ENCODE peak calls at places on chromosomes 2 and 18, in five cellular contexts. P is Peyer's patch, F is MM.1S, Y is body of pancreas, L is HepG2. G is an unnamed sample. For H3K4me1, the result is how much of the 10 kb centered on the place peaks cover.

GRCh38 chr18:69992776-69993175 is 45.1 kb upstream of the CD226 start:
- DNase-seq in P (no peak), F (no peak), Y (no peak), L (no peak), G (no peak)

GRCh38 chr18:22230403-22231042 is 61.1 kb downstream of the GATA6 start:
- DNase-seq in P (no peak), F (no peak), Y (no peak), L (no peak), G (peak)

GRCh38 chr2:134669731-134670669 is 48.8 kb downstream of the TMEM163 start:
- DNase-seq in P (peak), F (no peak), Y (peak), L (no peak), G (no peak)

GRCh38 chr2:217893440-217893839 is 109.4 kb downstream of the TNS1 start:
- DNase-seq in P (no peak), F (no peak), Y (no peak), L (no peak), G (no peak)

GRCh38 chr18:11946756-11947155 is 34.6 kb upstream of the IMPA2 start:
- DNase-seq in P (no peak), F (no peak), Y (peak), L (no peak), G (no peak)

GRCh38 chr2:31729442-31730092 is 148.8 kb upstream of the SRD5A2 start:
- DNase-seq in P (no peak), F (peak), Y (no peak), L (peak), G (peak)

GRCh38 chr2:121165038-121165542 is 119.9 kb downstream of the TFCP2L1 start:
- DNase-seq in P (no peak), F (no peak), Y (no peak), L (no peak), G (no peak)

GRCh38 chr2:132582360-132582759 is 87.6 kb downstream of the LYPD1 start:
- DNase-seq in P (no peak), F (peak), Y (peak), L (no peak), G (no peak)

GRCh38 chr2:202056611-202057010 is 16.4 kb upstream of the KIAA2012 start:
- DNase-seq in P (no peak), F (no peak), Y (peak), L (no peak), G (no peak)

GRCh38 chr2:18701546-18701945 is 112.2 kb upstream of the NT5C1B start:
- DNase-seq in P (no peak), F (no peak), Y (no peak), L (no peak), G (no peak)

GRCh38 chr2:203484266-203485112 is 50.6 kb downstream of the RAPH1 start:
- DNase-seq in P (no peak), F (peak), Y (peak), L (peak), G (peak)

GRCh38 chr2:218125095-218125494 is 733 bp upstream of the CXCR2 start:
- DNase-seq in P (no peak), F (no peak), Y (no peak), L (no peak), G (no peak)

GRCh38 chr18:36075862-36076587 is 8.7 kb upstream of the RPRD1A start:
- DNase-seq in P (no peak), F (no peak), Y (no peak), L (peak), G (peak)

GRCh38 chr2:237967463-237967871 is 653 bp downstream of the UBE2F start:
- DNase-seq in P (peak), F (no peak), Y (peak), L (no peak), G (peak)

GRCh38 chr2:200578778-200579177 is 7.0 kb upstream of the AOX1 start:
- DNase-seq in P (no peak), F (peak), Y (peak), L (peak), G (peak)

GRCh38 chr2:204691911-204692510 is 146.7 kb downstream of the PARD3B start:
- DNase-seq in P (peak), F (peak), Y (peak), L (peak), G (peak)

GRCh38 chr2:186427970-186428369 is 58.1 kb upstream of the ZC3H15 start:
- DNase-seq in P (no peak), F (no peak), Y (no peak), L (peak), G (no peak)

GRCh38 chr2:173676647-173677046 is 288.5 kb downstream of the SP3 start:
- DNase-seq in P (no peak), F (no peak), Y (no peak), L (no peak), G (no peak)

GRCh38 chr18:11324510-11324909 is 175.1 kb upstream of the PIEZO2 start:
- DNase-seq in P (no peak), F (no peak), Y (no peak), L (no peak), G (peak)

GRCh38 chr2:65501074-65501473 is 68.7 kb upstream of the SPRED2 start:
- DNase-seq in P (no peak), F (no peak), Y (no peak), L (no peak), G (no peak)

GRCh38 chr2:186515376-186515775 is 29.3 kb downstream of the ZC3H15 start:
- DNase-seq in P (no peak), F (no peak), Y (no peak), L (no peak), G (no peak)

GRCh38 chr18:12747530-12748315 is 44.9 kb downstream of the PSMG2 start:
- DNase-seq in P (no peak), F (no peak), Y (no peak), L (no peak), G (no peak)

GRCh38 chr2:232363784-232364615 is 14.6 kb upstream of the ALPP start:
- DNase-seq in P (no peak), F (peak), Y (no peak), L (no peak), G (peak)

GRCh38 chr18:644395-645004 is 13.0 kb upstream of the TYMS start:
- DNase-seq in P (no peak), F (no peak), Y (no peak), L (peak), G (no peak)

GRCh38 chr2:77228379-77228778 is 293.8 kb downstream of the LRRTM4 start:
- DNase-seq in P (no peak), F (no peak), Y (no peak), L (no peak), G (no peak)

GRCh38 chr2:66696374-66696773 is 261.4 kb downstream of the MEIS1 start:
- DNase-seq in P (no peak), F (no peak), Y (no peak), L (no peak), G (no peak)

DNA sequence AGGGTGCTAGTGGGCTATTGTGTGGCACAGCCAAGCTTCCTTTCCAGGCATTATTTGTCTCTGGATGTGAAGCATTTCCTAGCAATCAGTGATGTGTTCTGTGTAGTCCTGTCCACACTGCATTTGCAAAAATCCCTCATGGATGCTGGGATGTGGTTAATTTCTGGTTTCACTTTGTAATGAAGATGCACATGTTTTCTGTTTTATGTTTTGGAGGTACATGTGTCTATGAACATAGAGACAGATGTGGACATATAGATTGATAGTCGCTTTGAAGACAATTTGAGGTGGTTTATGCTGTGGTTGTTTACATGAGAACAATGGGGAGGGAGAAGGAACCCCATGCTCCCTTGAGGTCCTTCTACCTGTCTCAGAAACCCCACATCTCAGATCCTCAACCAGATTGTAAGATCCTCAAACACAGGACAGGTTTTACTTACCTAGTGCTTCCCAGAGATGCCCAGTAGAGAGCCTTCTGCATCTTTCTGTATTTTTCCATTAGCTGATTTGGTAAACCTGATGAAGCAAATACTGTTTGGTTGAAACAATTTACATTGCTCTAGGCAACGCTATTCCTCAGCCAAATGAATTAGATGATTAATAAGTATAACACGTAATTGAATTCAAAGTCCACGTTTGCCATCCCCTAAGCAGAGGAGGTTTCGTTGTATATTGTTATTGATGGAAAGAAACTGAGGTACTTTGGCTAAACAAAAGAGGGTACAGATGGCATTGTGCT is 204.4 kb downstream of the SPP2 start:
- DNase-seq in P (no peak), F (no peak), Y (no peak), L (no peak), G (no peak)
- H3K4me1 ChIP-seq in P (under half), F (under half), Y (under half), L (under half), G (under half)

GRCh38 chr2:38115216-38116012 is 39.5 kb upstream of the CYP1B1 start:
- DNase-seq in P (peak), F (peak), Y (peak), L (peak), G (peak)
- H3K27ac ChIP-seq in P (no peak), F (no peak), Y (no peak), L (no peak), G (no peak)

DNA sequence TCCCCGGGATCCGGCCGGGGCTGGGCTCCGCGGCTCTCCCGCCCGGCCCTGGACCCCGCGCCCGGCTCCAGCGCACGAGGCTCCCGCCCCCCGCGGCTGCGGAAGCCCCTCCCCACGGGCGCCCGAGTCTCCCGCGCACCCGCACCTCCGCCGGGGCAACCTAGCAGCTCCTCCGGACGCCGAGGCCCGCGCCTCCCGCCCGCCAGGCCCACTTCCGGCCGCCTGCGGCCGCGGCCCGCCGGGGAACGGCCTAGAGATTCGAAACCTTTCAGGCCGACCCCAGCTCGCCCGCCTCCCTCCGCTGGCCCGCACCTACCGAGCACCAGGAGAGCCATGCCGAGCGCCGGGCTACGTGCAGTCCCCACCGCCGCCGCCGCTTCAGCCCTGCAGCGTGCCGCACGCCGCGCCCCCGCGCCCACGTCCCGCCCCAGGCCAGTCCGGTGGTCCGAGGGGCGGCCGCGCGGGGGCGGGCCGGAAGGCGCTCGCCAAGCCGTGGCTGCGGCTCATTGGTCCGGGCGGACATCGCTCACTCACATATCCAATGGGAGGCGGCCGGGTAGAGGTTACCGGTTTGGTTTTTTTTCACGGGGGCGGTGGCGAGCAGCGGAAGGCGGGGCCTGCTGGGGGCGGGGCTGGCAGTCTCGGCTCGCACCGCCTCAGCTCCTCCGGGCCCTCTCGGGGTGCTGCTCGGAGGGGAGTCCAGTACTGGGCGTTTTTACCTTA is at the start of gene PDIA6:
- DNase-seq in P (peak), F (peak), Y (peak), L (peak), G (peak)
- H3K4me1 ChIP-seq in P (under half), F (under half), Y (under half), L (half or more), G (under half)

GRCh38 chr2:27715318-27716165 is 51.9 kb downstream of the SLC4A1AP start:
- DNase-seq in P (no peak), F (peak), Y (peak), L (no peak), G (peak)
- H3K27ac ChIP-seq in P (peak), F (no peak), Y (no peak), L (no peak), G (peak)

GRCh38 chr2:167335627-167336026 is 447.3 kb downstream of the XIRP2 start:
- DNase-seq in P (no peak), F (no peak), Y (no peak), L (no peak), G (no peak)

GRCh38 chr2:167334343-167334742 is 446.1 kb downstream of the XIRP2 start:
- DNase-seq in P (no peak), F (no peak), Y (no peak), L (no peak), G (no peak)

GRCh38 chr2:167333245-167333644 is 445.0 kb downstream of the XIRP2 start:
- DNase-seq in P (no peak), F (no peak), Y (no peak), L (no peak), G (peak)

GRCh38 chr2:167331636-167332232 is 443.5 kb downstream of the XIRP2 start:
- DNase-seq in P (no peak), F (no peak), Y (no peak), L (peak), G (no peak)

DNA sequence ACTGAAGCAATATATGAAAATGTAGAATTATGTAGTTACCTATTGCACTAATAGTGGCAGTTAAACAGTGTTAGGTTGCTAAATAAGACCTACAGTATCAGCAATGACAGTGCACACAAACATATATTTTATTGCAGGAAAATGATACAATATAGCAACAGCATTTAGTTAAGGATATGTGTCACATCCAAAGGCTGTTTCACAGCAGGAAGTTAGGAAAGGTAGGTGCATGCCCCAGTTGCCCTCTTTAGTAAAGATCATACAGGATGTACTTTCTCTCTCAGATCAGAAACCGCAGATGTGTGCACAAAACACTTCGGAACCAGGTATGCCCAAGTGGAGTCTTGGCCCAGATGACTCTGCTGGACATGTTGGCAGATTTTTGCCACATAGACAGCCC is 444.1 kb downstream of the XIRP2 start:
- DNase-seq in P (no peak), F (no peak), Y (no peak), L (no peak), G (no peak)
- H3K4me1 ChIP-seq in P (under half), F (under half), Y (under half), L (under half), G (under half)

GRCh38 chr2:46304635-46305034 is 7.4 kb downstream of the EPAS1 start:
- DNase-seq in P (no peak), F (no peak), Y (no peak), L (no peak), G (no peak)
- H3K27ac ChIP-seq in P (no peak), F (no peak), Y (peak), L (peak), G (no peak)

GRCh38 chr2:55163895-55164509 is 68.1 kb downstream of the CLHC1 start:
- DNase-seq in P (no peak), F (no peak), Y (peak), L (no peak), G (no peak)
- H3K4me1 ChIP-seq in P (under half), F (under half), Y (half or more), L (half or more), G (under half)

GRCh38 chr2:196801986-196802385 is 2.5 kb upstream of the GTF3C3 start:
- DNase-seq in P (no peak), F (no peak), Y (no peak), L (no peak), G (no peak)
- H3K27ac ChIP-seq in P (no peak), F (no peak), Y (no peak), L (no peak), G (no peak)

DNA sequence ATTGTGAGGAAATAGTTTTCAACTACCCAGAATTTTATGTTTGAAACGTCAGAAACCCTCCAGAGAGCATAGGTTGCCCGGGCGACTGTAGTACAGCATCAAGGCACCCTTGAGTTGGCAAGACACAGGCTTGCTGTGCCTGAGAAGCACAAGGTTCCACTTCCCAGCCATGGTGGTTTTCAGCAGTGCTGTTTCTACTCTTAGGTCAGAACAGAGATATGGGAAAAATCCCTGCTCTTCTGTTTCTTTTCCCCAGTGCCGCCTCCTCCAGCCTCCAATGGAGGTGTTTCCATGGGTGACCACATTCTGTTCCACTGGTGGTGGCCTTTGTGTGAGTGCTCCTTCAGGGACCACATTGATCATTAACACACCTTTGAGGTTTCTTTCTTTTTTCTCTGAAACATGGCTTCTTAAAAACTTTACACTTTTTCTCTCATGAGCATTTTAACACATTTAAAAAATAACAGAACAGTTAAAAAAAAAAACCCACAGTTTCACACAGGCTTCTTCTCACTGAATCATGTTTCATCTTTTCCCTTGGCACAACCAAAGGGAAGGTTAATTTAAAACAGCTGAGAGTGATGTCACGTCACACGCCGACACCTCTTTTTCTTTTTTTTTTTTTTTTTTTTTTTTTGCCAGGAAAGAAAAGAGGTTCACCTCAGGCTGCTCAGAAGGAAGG is 229.3 kb upstream of the HDAC4 start:
- DNase-seq in P (no peak), F (no peak), Y (no peak), L (no peak), G (peak)
- H3K4me1 ChIP-seq in P (under half), F (under half), Y (under half), L (under half), G (under half)

GRCh38 chr2:85741211-85741610 is 12.6 kb upstream of the ATOH8 start:
- DNase-seq in P (no peak), F (no peak), Y (no peak), L (no peak), G (no peak)

GRCh38 chr2:85743304-85743978 is 10.3 kb upstream of the ATOH8 start:
- DNase-seq in P (no peak), F (no peak), Y (peak), L (no peak), G (no peak)

GRCh38 chr2:85744055-85744454 is 9.7 kb upstream of the ATOH8 start:
- DNase-seq in P (no peak), F (no peak), Y (no peak), L (no peak), G (no peak)

GRCh38 chr2:85740193-85740592 is 13.6 kb upstream of the ATOH8 start:
- DNase-seq in P (no peak), F (no peak), Y (no peak), L (no peak), G (no peak)

DNA sequence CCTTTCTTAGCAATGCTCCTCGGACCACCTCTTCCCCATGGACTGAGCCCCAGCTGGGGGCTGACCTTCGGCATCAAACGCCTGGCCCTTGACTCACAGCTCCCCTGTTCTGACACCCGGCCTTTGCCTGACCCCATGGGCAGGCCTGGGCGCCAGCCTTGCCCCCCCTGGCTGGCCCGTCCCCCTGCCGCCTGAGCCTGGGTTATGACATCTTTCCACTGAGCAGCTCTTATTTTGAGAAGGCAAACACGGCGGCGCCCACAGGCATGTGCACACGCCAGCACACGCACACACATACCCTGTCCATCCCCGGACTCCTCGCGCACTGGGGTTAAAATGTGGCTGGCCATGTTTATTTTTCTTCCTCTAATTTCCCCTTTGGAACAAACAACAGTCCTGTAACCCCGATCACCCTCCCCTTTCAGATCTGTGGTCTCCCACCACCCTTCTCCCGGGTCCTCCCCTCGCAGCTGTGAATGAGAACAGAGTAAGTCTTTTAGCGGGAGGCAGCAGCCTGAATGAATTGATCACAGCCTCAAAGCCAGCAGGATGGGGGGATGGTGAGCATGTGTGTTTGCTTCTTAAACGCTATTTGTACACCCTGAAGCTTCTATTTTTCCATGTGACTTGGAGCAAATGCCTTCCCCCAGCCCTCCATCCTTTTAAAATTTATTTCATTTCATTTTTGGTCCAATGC is 11.8 kb upstream of the ATOH8 start:
- DNase-seq in P (peak), F (no peak), Y (peak), L (peak), G (no peak)
- H3K27ac ChIP-seq in P (peak), F (no peak), Y (peak), L (peak), G (peak)

G was measured in cardiac muscle cell.